ENCODE peak calls at places on chromosome 9, in five cellular contexts. One of them, this sample, is unnamed.

GRCh38 chr9:107540167-107540566 is 50.6 kb upstream of the KLF4 start:
- DNase-seq in ovary: no peak
- DNase-seq in astrocyte: no peak
- DNase-seq in mucosa of descending colon: no peak
- DNase-seq in breast epithelium: no peak
- DNase-seq in this sample: no peak

GRCh38 chr9:91060520-91061343 is 259.1 kb downstream of the SYK start:
- DNase-seq in ovary: no peak
- DNase-seq in astrocyte: peak; percentile 96
- DNase-seq in mucosa of descending colon: peak; percentile 41
- DNase-seq in breast epithelium: no peak
- DNase-seq in this sample: no peak

GRCh38 chr9:134026561-134026960 is 1.3 kb downstream of the BRD3OS start:
- DNase-seq in ovary: peak; percentile 62
- DNase-seq in astrocyte: no peak
- DNase-seq in mucosa of descending colon: peak; percentile 37
- DNase-seq in breast epithelium: no peak
- DNase-seq in this sample: no peak

GRCh38 chr9:83451308-83451707 is 86.9 kb downstream of the FRMD3 start:
- DNase-seq in ovary: no peak
- DNase-seq in astrocyte: no peak
- DNase-seq in mucosa of descending colon: no peak
- DNase-seq in breast epithelium: peak; percentile 56
- DNase-seq in this sample: no peak

GRCh38 chr9:79731483-79731882 is 159.7 kb downstream of the TLE4 start:
- DNase-seq in ovary: no peak
- DNase-seq in astrocyte: no peak
- DNase-seq in mucosa of descending colon: no peak
- DNase-seq in breast epithelium: no peak
- DNase-seq in this sample: no peak

GRCh38 chr9:14768561-14769234 is 46.2 kb upstream of the CER1 start:
- DNase-seq in ovary: no peak
- DNase-seq in astrocyte: peak; percentile 13
- DNase-seq in mucosa of descending colon: peak; percentile 43
- DNase-seq in breast epithelium: no peak
- DNase-seq in this sample: no peak

GRCh38 chr9:137161558-137162483 is 8.0 kb downstream of the LRRC26 start:
- DNase-seq in ovary: no peak
- DNase-seq in astrocyte: no peak
- DNase-seq in mucosa of descending colon: no peak
- DNase-seq in breast epithelium: no peak
- DNase-seq in this sample: no peak

GRCh38 chr9:130445268-130445983 is 665 bp downstream of the ASS1 start:
- DNase-seq in ovary: peak; percentile 67
- DNase-seq in astrocyte: no peak
- DNase-seq in mucosa of descending colon: peak; percentile 76
- DNase-seq in breast epithelium: no peak
- DNase-seq in this sample: no peak

GRCh38 chr9:137202966-137203365 is 2.4 kb upstream of the TPRN start:
- DNase-seq in ovary: no peak
- DNase-seq in astrocyte: no peak
- DNase-seq in mucosa of descending colon: no peak
- DNase-seq in breast epithelium: no peak
- DNase-seq in this sample: no peak

GRCh38 chr9:107674937-107675277 is 185.3 kb upstream of the KLF4 start:
- DNase-seq in ovary: no peak
- DNase-seq in astrocyte: no peak
- DNase-seq in mucosa of descending colon: peak; percentile 21
- DNase-seq in breast epithelium: no peak
- DNase-seq in this sample: no peak

GRCh38 chr9:3768698-3769458 is 243.1 kb upstream of the RFX3 start:
- DNase-seq in ovary: no peak
- DNase-seq in astrocyte: no peak
- DNase-seq in mucosa of descending colon: peak; percentile 3
- DNase-seq in breast epithelium: no peak
- DNase-seq in this sample: no peak

GRCh38 chr9:128481561-128481960 is 23.0 kb upstream of the GLE1 start:
- DNase-seq in ovary: no peak
- DNase-seq in astrocyte: no peak
- DNase-seq in mucosa of descending colon: no peak
- DNase-seq in breast epithelium: no peak
- DNase-seq in this sample: no peak
- H3K36me3 ChIP-seq in ovary: no peaks in the 10 kb centered on the region
- H3K36me3 ChIP-seq in astrocyte: peaks cover 42% of the 10 kb centered on the region
- H3K36me3 ChIP-seq in mucosa of descending colon: no peaks in the 10 kb centered on the region
- H3K36me3 ChIP-seq in breast epithelium: no peaks in the 10 kb centered on the region
- H3K36me3 ChIP-seq in this sample: peaks cover 29% of the 10 kb centered on the region

GRCh38 chr9:125284855-125285254 is 23.2 kb downstream of the GAPVD1 start:
- DNase-seq in ovary: no peak
- DNase-seq in astrocyte: no peak
- DNase-seq in mucosa of descending colon: no peak
- DNase-seq in breast epithelium: no peak
- DNase-seq in this sample: no peak
- TF ChIP-seq CTCF in ovary: no peak
- TF ChIP-seq CTCF in astrocyte: no peak
- TF ChIP-seq CTCF in mucosa of descending colon: no peak
- TF ChIP-seq CTCF in breast epithelium: no peak
- TF ChIP-seq CTCF in this sample: no peak

GRCh38 chr9:113057193-113057592 is 669 bp upstream of the ZFP37 start:
- DNase-seq in ovary: no peak
- DNase-seq in astrocyte: no peak
- DNase-seq in mucosa of descending colon: no peak
- DNase-seq in breast epithelium: no peak
- DNase-seq in this sample: no peak

DNA sequence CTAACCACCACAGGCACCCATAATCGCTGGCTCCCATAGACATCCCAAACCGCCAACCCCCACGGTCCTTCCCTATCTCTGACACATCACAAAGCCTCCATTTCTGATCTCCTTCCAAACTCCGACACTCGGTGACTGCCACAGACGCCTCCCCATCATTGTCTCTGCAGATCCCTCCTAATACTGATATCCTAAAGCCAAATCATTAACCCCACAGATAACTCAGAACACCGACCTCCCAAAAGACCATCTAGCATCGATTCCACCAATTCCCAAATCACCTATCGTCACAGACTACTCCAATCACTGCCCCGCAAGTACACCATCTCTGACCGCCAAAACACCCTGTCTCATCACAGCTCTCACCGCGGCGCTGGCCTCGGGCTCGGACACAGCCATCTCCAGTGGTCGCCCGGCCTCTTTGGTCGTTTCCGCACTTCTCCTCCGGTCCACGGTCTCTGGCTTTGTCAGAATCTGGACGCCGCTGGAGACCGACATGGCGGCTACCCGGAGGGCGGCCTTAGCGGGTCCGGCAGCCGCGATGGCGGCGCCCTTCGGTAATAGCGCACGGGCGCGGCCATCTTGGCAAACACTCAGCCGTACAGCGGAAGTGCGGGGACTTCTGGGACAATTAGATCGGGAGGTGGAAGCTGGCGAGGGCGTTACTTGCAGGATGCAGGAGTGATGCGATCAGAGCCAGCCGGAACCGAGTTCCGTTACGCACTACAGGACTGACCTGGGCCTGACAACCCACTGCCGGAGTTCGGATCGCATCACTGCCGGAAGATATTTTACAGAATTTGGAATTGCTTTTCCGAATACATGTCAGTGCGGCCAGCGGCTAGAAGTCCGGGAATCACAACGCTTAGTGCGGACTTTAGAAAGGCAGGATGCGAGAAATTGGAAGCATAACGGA is at the start of gene ZFP37:
- DNase-seq in ovary: peak; percentile 96
- DNase-seq in astrocyte: peak; percentile 87
- DNase-seq in mucosa of descending colon: peak; percentile 89
- DNase-seq in breast epithelium: peak; percentile 88
- DNase-seq in this sample: peak; percentile 85
- H3K9me3 ChIP-seq in ovary: peaks cover 29% of the 10 kb centered on the region
- H3K9me3 ChIP-seq in astrocyte: peaks cover 44% of the 10 kb centered on the region
- H3K9me3 ChIP-seq in mucosa of descending colon: peaks cover 46% of the 10 kb centered on the region
- H3K9me3 ChIP-seq in breast epithelium: peaks cover 66% of the 10 kb centered on the region
- H3K9me3 ChIP-seq in this sample: peaks cover 32% of the 10 kb centered on the region

GRCh38 chr9:37445832-37446231 is 19.4 kb downstream of the ZBTB5 start:
- DNase-seq in ovary: no peak
- DNase-seq in astrocyte: no peak
- DNase-seq in mucosa of descending colon: no peak
- DNase-seq in breast epithelium: no peak
- DNase-seq in this sample: no peak

GRCh38 chr9:37441776-37442370 is 19.4 kb downstream of the GRHPR start:
- DNase-seq in ovary: no peak
- DNase-seq in astrocyte: no peak
- DNase-seq in mucosa of descending colon: no peak
- DNase-seq in breast epithelium: no peak
- DNase-seq in this sample: no peak

GRCh38 chr9:37443566-37443965 is 21.1 kb downstream of the GRHPR start:
- DNase-seq in ovary: no peak
- DNase-seq in astrocyte: no peak
- DNase-seq in mucosa of descending colon: no peak
- DNase-seq in breast epithelium: no peak
- DNase-seq in this sample: no peak

GRCh38 chr9:37444890-37445289 is 20.4 kb downstream of the ZBTB5 start:
- DNase-seq in ovary: no peak
- DNase-seq in astrocyte: no peak
- DNase-seq in mucosa of descending colon: no peak
- DNase-seq in breast epithelium: no peak
- DNase-seq in this sample: no peak

GRCh38 chr9:37442556-37442955 is 20.1 kb downstream of the GRHPR start:
- DNase-seq in ovary: no peak
- DNase-seq in astrocyte: no peak
- DNase-seq in mucosa of descending colon: no peak
- DNase-seq in breast epithelium: no peak
- DNase-seq in this sample: no peak
- H3K36me3 ChIP-seq in ovary: no peaks in the 10 kb centered on the region
- H3K36me3 ChIP-seq in astrocyte: peaks cover 27% of the 10 kb centered on the region
- H3K36me3 ChIP-seq in mucosa of descending colon: peaks cover 3% of the 10 kb centered on the region
- H3K36me3 ChIP-seq in breast epithelium: peaks cover 8% of the 10 kb centered on the region
- H3K36me3 ChIP-seq in this sample: peaks cover 35% of the 10 kb centered on the region

GRCh38 chr9:78127271-78128225 is 95.9 kb upstream of the GNAQ start:
- DNase-seq in ovary: no peak
- DNase-seq in astrocyte: no peak
- DNase-seq in mucosa of descending colon: no peak
- DNase-seq in breast epithelium: no peak
- DNase-seq in this sample: no peak

GRCh38 chr9:78132688-78133033 is 101.0 kb upstream of the GNAQ start:
- DNase-seq in ovary: no peak
- DNase-seq in astrocyte: no peak
- DNase-seq in mucosa of descending colon: no peak
- DNase-seq in breast epithelium: no peak
- DNase-seq in this sample: no peak

GRCh38 chr9:78130853-78131252 is 99.2 kb upstream of the GNAQ start:
- DNase-seq in ovary: no peak
- DNase-seq in astrocyte: no peak
- DNase-seq in mucosa of descending colon: no peak
- DNase-seq in breast epithelium: no peak
- DNase-seq in this sample: no peak

GRCh38 chr9:78131969-78132687 is 100.5 kb upstream of the GNAQ start:
- DNase-seq in ovary: no peak
- DNase-seq in astrocyte: peak; percentile 47
- DNase-seq in mucosa of descending colon: no peak
- DNase-seq in breast epithelium: no peak
- DNase-seq in this sample: no peak

DNA sequence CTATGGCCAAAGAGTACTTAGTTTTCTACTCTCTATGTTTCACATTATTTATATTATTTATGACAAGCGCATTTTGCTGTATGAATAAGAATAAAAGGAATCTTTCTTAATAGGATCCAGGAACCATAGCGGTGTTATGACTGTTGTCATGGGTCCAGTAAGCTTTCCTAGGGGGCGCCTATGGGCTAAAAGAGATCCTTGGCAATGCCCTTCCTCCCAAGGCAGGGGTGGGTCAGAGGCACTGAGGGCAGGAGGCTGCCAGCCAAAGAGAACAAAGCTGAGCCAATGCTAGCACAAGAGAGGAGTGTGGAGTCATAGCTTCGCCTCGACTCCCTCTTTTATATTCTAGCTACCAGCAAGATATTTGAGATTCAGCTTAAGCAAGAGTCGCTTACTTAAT is 98.4 kb upstream of the GNAQ start:
- DNase-seq in ovary: no peak
- DNase-seq in astrocyte: peak; percentile 38
- DNase-seq in mucosa of descending colon: peak; percentile 21
- DNase-seq in breast epithelium: no peak
- DNase-seq in this sample: no peak
- TF ChIP-seq CTCF in ovary: no peak
- TF ChIP-seq CTCF in astrocyte: no peak
- TF ChIP-seq CTCF in mucosa of descending colon: no peak
- TF ChIP-seq CTCF in breast epithelium: no peak
- TF ChIP-seq CTCF in this sample: no peak

GRCh38 chr9:124835026-124835501 is 18.2 kb upstream of the WDR38 start:
- DNase-seq in ovary: peak; percentile 86
- DNase-seq in astrocyte: peak; percentile 70
- DNase-seq in mucosa of descending colon: peak; percentile 59
- DNase-seq in breast epithelium: peak; percentile 74
- DNase-seq in this sample: no peak
- H3K9me3 ChIP-seq in ovary: no peaks in the 10 kb centered on the region
- H3K9me3 ChIP-seq in astrocyte: no peaks in the 10 kb centered on the region
- H3K9me3 ChIP-seq in mucosa of descending colon: no peaks in the 10 kb centered on the region
- H3K9me3 ChIP-seq in breast epithelium: no peaks in the 10 kb centered on the region
- H3K9me3 ChIP-seq in this sample: no peaks in the 10 kb centered on the region

GRCh38 chr9:109086221-109086620 is 33.5 kb downstream of the TMEM245 start:
- DNase-seq in ovary: no peak
- DNase-seq in astrocyte: no peak
- DNase-seq in mucosa of descending colon: no peak
- DNase-seq in breast epithelium: no peak
- DNase-seq in this sample: no peak
- H3K36me3 ChIP-seq in ovary: no peaks in the 10 kb centered on the region
- H3K36me3 ChIP-seq in astrocyte: peaks cover 5% of the 10 kb centered on the region
- H3K36me3 ChIP-seq in mucosa of descending colon: peaks cover 3% of the 10 kb centered on the region
- H3K36me3 ChIP-seq in breast epithelium: no peaks in the 10 kb centered on the region
- H3K36me3 ChIP-seq in this sample: peaks cover 29% of the 10 kb centered on the region

GRCh38 chr9:37941253-37941652 is 37.3 kb upstream of the SLC25A51 start:
- DNase-seq in ovary: no peak
- DNase-seq in astrocyte: no peak
- DNase-seq in mucosa of descending colon: no peak
- DNase-seq in breast epithelium: no peak
- DNase-seq in this sample: no peak
- TF ChIP-seq CTCF in ovary: no peak
- TF ChIP-seq CTCF in astrocyte: no peak
- TF ChIP-seq CTCF in mucosa of descending colon: no peak
- TF ChIP-seq CTCF in breast epithelium: no peak
- TF ChIP-seq CTCF in this sample: no peak

DNA sequence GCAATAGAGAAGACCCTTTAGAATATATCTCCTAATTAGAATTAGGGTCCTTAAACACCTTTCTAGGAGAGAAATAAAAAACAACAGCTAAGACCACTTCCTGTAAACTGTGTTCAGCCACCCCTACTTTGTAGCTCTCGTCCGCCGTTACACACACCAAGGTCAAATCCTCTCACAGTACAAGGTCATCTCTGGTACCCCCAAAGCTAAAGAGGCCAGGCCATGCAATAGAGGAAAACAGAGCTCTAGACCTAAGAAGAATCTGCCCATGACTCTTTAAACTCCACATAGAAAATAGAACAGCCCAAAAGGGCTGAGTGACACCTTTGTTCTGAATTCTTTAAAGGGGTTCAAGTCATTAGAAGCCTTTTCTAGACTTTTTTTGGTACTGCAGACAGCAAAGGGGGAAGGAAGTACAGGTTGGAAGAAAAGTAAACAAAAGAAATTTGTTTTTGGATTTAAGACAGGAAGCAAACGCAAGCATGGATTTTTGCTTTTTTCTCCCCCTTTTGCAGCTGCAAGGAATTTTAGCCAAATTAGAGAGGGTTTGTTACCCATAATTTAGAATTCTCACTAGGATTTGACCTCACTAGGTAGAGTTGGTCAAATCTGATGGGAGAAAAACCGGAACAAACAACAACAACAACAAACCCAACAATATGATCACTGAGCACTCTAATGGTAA is 13.4 kb upstream of the FANCC start:
- DNase-seq in ovary: no peak
- DNase-seq in astrocyte: no peak
- DNase-seq in mucosa of descending colon: no peak
- DNase-seq in breast epithelium: no peak
- DNase-seq in this sample: no peak
- H3K9me3 ChIP-seq in ovary: no peaks in the 10 kb centered on the region
- H3K9me3 ChIP-seq in astrocyte: peaks cover 4% of the 10 kb centered on the region
- H3K9me3 ChIP-seq in mucosa of descending colon: peaks cover 12% of the 10 kb centered on the region
- H3K9me3 ChIP-seq in breast epithelium: peaks cover 10% of the 10 kb centered on the region
- H3K9me3 ChIP-seq in this sample: no peaks in the 10 kb centered on the region

This sample was measured in CD8-positive, alpha-beta T cell.